ENCODE peak calls at places on chromosome 10, in six cellular contexts. Q is A549, A is NB4, C is K562, R is endothelial cell of umbilical vein, P is HepG2. S is an unnamed sample.

GRCh38 chr10:114551310-114551972 is 106.6 kb downstream of the ABLIM1 start:
- DNase-seq in Q (no peak), P (no peak), R (peak; percentile 93), C (no peak), A (no peak), S (no peak)

GRCh38 chr10:92478536-92478935 is 95.4 kb downstream of the IDE start:
- DNase-seq in C (no peak), P (no peak), R (no peak), A (no peak), Q (no peak), S (no peak)

GRCh38 chr10:118045154-118045841 is 1.4 kb downstream of the RAB11FIP2 start:
- DNase-seq in Q (no peak), R (peak; percentile 10), C (no peak), P (no peak), A (no peak), S (no peak)

GRCh38 chr10:17238445-17239275 is 10.6 kb downstream of the VIM start:
- DNase-seq in C (no peak), R (peak; percentile 81), P (no peak), Q (no peak), A (peak; percentile 17), S (no peak)

GRCh38 chr10:102652170-102652926 is 8.1 kb downstream of the TRIM8 start:
- DNase-seq in A (peak; percentile 59), Q (no peak), C (no peak), P (no peak), R (no peak), S (peak; percentile 75)

GRCh38 chr10:45460235-45460878 is 86.3 kb downstream of the ALOX5 start:
- DNase-seq in R (no peak), C (no peak), P (no peak), Q (no peak), A (peak; percentile 60), S (no peak)

GRCh38 chr10:4372601-4373000 is 453.4 kb upstream of the AKR1E2 start:
- DNase-seq in C (no peak), R (peak; percentile 93), P (no peak), A (no peak), Q (no peak), S (no peak)

GRCh38 chr10:98090822-98091221 is 43.6 kb upstream of the R3HCC1L start:
- DNase-seq in C (no peak), P (no peak), A (peak; percentile 87), Q (no peak), R (no peak), S (no peak)

GRCh38 chr10:93095225-93095624 is 21.5 kb downstream of the CYP26A1 start:
- DNase-seq in Q (no peak), P (no peak), R (no peak), C (no peak), A (no peak), S (no peak)

GRCh38 chr10:79383974-79384606 is 36.8 kb downstream of the PPIF start:
- DNase-seq in A (no peak), P (no peak), C (no peak), R (no peak), Q (no peak), S (no peak)

GRCh38 chr10:114623661-114624294 is 34.3 kb downstream of the ABLIM1 start:
- DNase-seq in A (no peak), P (peak; percentile 95), C (no peak), R (peak; percentile 90), Q (peak; percentile 66), S (no peak)

GRCh38 chr10:48453451-48454301 is 147.2 kb downstream of the MAPK8 start:
- DNase-seq in A (no peak), Q (no peak), P (no peak), R (no peak), C (no peak), S (no peak)

GRCh38 chr10:129696636-129697035 is 229.6 kb downstream of the MGMT start:
- DNase-seq in C (no peak), R (no peak), P (no peak), A (no peak), Q (no peak), S (no peak)

GRCh38 chr10:11162828-11163599 is 145.3 kb downstream of the CELF2 start:
- DNase-seq in Q (no peak), A (peak; percentile 96), C (no peak), P (no peak), R (no peak), S (peak; percentile 93)

GRCh38 chr10:43396061-43396927 is 12.7 kb downstream of the HNRNPF start:
- DNase-seq in A (peak; percentile 87), P (peak; percentile 79), C (peak; percentile 96), Q (peak; percentile 78), R (peak; percentile 67), S (no peak)

GRCh38 chr10:86306628-86307278 is 59.8 kb downstream of the GRID1 start:
- DNase-seq in C (peak; percentile 15), A (peak; percentile 43), R (no peak), Q (no peak), P (peak; percentile 7), S (no peak)

GRCh38 chr10:103592186-103593021 is 98.9 kb downstream of the NEURL1 start:
- DNase-seq in C (peak; percentile 80), A (peak; percentile 68), R (peak; percentile 40), P (peak; percentile 30), Q (peak; percentile 94), S (no peak)

GRCh38 chr10:103055105-103055504 is 137.0 kb downstream of the CNNM2 start:
- DNase-seq in A (no peak), P (no peak), R (no peak), C (no peak), Q (no peak), S (no peak)

GRCh38 chr10:75407296-75407715 is 5.7 kb upstream of the ZNF503 start:
- DNase-seq in Q (no peak), C (no peak), P (no peak), A (no peak), R (no peak), S (no peak)

GRCh38 chr10:119203006-119203405 is 4.4 kb upstream of the GRK5 start:
- DNase-seq in C (no peak), P (peak; percentile 55), A (no peak), R (peak; percentile 86), Q (no peak), S (no peak)

GRCh38 chr10:73414230-73414981 is 548 bp upstream of the ANXA7 start:
- DNase-seq in P (no peak), Q (no peak), A (no peak), C (no peak), R (no peak), S (no peak)

GRCh38 chr10:62327897-62328296 is 46.3 kb upstream of the ZNF365 start:
- DNase-seq in A (no peak), P (no peak), R (no peak), C (no peak), Q (no peak), S (no peak)

GRCh38 chr10:5574642-5575131 is 49.9 kb downstream of the CALML3 start:
- DNase-seq in A (no peak), P (no peak), R (no peak), C (no peak), Q (no peak), S (no peak)

GRCh38 chr10:76779163-76779820 is 858.3 kb downstream of the KCNMA1 start:
- DNase-seq in R (no peak), C (no peak), P (no peak), Q (no peak), A (no peak), S (no peak)

GRCh38 chr10:13629116-13629515 is 42.4 kb downstream of the PRPF18 start:
- DNase-seq in Q (no peak), P (no peak), C (no peak), R (no peak), A (no peak), S (no peak)

GRCh38 chr10:1363466-1364121 is 307.4 kb downstream of the WDR37 start:
- DNase-seq in R (no peak), A (no peak), P (no peak), Q (no peak), C (no peak), S (no peak)

GRCh38 chr10:43078986-43079273 is 2.1 kb downstream of the RET start:
- DNase-seq in A (peak; percentile 86), C (peak; percentile 75), P (no peak), Q (peak; percentile 57), R (no peak), S (no peak)

GRCh38 chr10:6140141-6140841 is 51.5 kb downstream of the RBM17 start:
- DNase-seq in P (no peak), R (no peak), Q (no peak), A (peak; percentile 59), C (no peak), S (no peak)

GRCh38 chr10:121340176-121340850 is 257.9 kb downstream of the FGFR2 start:
- DNase-seq in C (no peak), R (no peak), P (no peak), A (no peak), Q (no peak), S (no peak)

GRCh38 chr10:103747193-103747865 is 108.0 kb downstream of the SH3PXD2A start:
- DNase-seq in A (no peak), C (no peak), R (no peak), Q (no peak), P (no peak), S (no peak)

DNA sequence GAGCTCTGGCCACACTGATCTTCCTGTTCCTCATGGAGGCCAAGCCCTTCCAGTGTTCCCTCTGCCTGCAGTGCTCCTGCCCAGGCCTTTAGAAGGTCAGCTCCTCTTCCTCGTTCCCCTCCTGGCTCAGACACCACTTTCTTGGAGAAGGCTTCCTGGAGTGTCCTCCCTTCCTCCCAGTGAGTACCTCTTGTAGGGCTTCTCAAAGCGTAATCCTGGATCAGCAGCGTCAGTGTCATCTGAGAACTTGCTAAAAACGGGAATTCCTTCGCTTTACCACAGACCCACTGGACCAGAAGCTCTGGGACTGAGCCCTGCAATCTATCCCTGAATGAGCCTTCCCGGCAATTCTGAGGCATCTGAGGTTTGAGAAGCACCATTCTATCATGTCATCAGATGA is 3.6 kb downstream of the PDZD7 start:
- DNase-seq in A (peak; percentile 42), R (no peak), C (no peak), Q (no peak), P (no peak), S (no peak)
- TF ChIP-seq MYC in A (no peak), R (no peak), C (no peak), Q (no peak), P (no peak), S (no peak)

GRCh38 chr10:22475857-22476600 is 130.7 kb downstream of the SPAG6 start:
- DNase-seq in P (no peak), Q (no peak), C (no peak), A (peak; percentile 14), R (no peak), S (no peak)
- TF ChIP-seq MYC in P (no peak), Q (no peak), C (no peak), A (no peak), R (no peak), S (no peak)

GRCh38 chr10:64379898-64380297 is 858.7 kb downstream of the REEP3 start:
- DNase-seq in P (peak; percentile 27), C (no peak), R (no peak), A (peak; percentile 6), Q (no peak), S (no peak)

DNA sequence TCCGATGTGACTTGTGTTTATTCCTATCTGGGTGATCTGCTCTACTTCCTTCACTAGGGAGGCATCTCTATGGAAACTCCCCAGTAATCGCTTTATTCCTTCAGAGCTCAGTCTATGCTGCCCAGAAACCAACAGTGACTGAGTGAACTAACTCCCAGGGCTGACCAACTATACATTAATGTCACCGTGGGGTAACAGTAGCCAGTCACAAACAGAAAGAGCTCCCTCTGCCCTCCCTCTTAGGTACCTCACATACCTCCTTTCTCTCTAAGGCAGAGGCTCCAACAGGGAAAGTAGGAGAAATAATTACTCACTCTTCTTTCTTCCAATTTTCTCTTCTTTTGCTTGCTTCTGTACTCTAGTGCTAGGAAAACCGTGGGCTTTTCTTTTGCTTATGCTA is 855.0 kb downstream of the REEP3 start:
- DNase-seq in R (no peak), C (no peak), A (no peak), Q (no peak), P (no peak), S (no peak)
- TF ChIP-seq MYC in R (no peak), C (no peak), A (no peak), Q (no peak), P (no peak), S (no peak)

GRCh38 chr10:116300477-116301034 is 23.7 kb upstream of the CCDC172 start:
- DNase-seq in A (no peak), R (no peak), P (no peak), Q (no peak), C (no peak), S (no peak)
- TF ChIP-seq MYC in A (no peak), R (no peak), P (no peak), Q (no peak), C (no peak), S (no peak)

S was measured in GM12878.